ENCODE peak calls at places on chromosomes 12 and 14, in four cellular contexts. M is SK-N-SH, E is H1, P is K562. C is an unnamed sample.

GRCh38 chr14:56341766-56342418 is 223.7 kb downstream of the PELI2 start:
- DNase-seq in P (no peak), E (no peak), M (no peak), C (no peak)

GRCh38 chr12:25005376-25005775 is 56.5 kb upstream of the BCAT1 start:
- DNase-seq in M (no peak), E (no peak), P (no peak), C (no peak)

GRCh38 chr12:105330938-105331804 is 680 bp downstream of the C12orf75 start:
- DNase-seq in P (no peak), M (no peak), E (no peak), C (peak; percentile 25)

GRCh38 chr14:104471114-104471513 is 108.5 kb upstream of the C14orf180 start:
- DNase-seq in M (no peak), E (no peak), P (no peak), C (no peak)

GRCh38 chr14:71371711-71372396 is 464.6 kb downstream of the PCNX1 start:
- DNase-seq in E (no peak), P (peak; percentile 22), M (no peak), C (no peak)

GRCh38 chr14:52079239-52079956 is 10.5 kb upstream of the NID2 start:
- DNase-seq in E (no peak), P (no peak), M (no peak), C (no peak)

GRCh38 chr14:22848391-22849164 is 12.2 kb downstream of the MMP14 start:
- DNase-seq in E (no peak), P (no peak), M (peak; percentile 90), C (no peak)

GRCh38 chr12:72872488-72872887 is 600.3 kb downstream of the TRHDE start:
- DNase-seq in E (no peak), M (no peak), P (no peak), C (peak; percentile 11)

GRCh38 chr14:67393689-67394088 is 18.3 kb downstream of the PLEK2 start:
- DNase-seq in M (no peak), P (no peak), E (no peak), C (no peak)

GRCh38 chr14:54220122-54220691 is 176.6 kb upstream of the CDKN3 start:
- DNase-seq in E (no peak), P (no peak), M (peak; percentile 45), C (peak; percentile 42)

GRCh38 chr14:49114161-49114893 is 471.9 kb downstream of the RPS29 start:
- DNase-seq in E (no peak), M (no peak), P (no peak), C (no peak)

GRCh38 chr12:119669744-119670472 is 2.0 kb downstream of the PRKAB1 start:
- DNase-seq in M (no peak), E (no peak), P (no peak), C (no peak)

GRCh38 chr12:130715996-130716917 is at the start of gene RIMBP2:
- DNase-seq in E (no peak), M (peak; percentile 62), P (no peak), C (peak; percentile 55)

GRCh38 chr12:4849024-4849594 is 60.6 kb upstream of the KCNA1 start:
- DNase-seq in P (peak; percentile 22), M (peak; percentile 54), E (no peak), C (no peak)

GRCh38 chr14:94965551-94966339 is 191.6 kb downstream of the DICER1 start:
- DNase-seq in M (no peak), E (no peak), P (no peak), C (no peak)

GRCh38 chr14:74538411-74539391 is 45.1 kb downstream of the ISCA2 start:
- DNase-seq in M (no peak), E (no peak), P (no peak), C (no peak)

GRCh38 chr12:97203408-97203807 is 259.2 kb upstream of the RMST start:
- DNase-seq in P (no peak), M (no peak), E (no peak), C (no peak)

GRCh38 chr14:34275038-34275437 is 187.0 kb downstream of the SPTSSA start:
- DNase-seq in M (no peak), E (no peak), P (no peak), C (no peak)
- TF ChIP-seq TEAD4 in M (no peak), E (no peak), P (no peak), C (no peak)

GRCh38 chr14:64880382-64881121 is 845 bp upstream of the SPTB start:
- DNase-seq in P (peak; percentile 81), E (no peak), M (peak; percentile 89), C (peak; percentile 77)
- TF ChIP-seq TEAD4 in P (peak; percentile 45), E (no peak), M (no peak), C (no peak)

DNA sequence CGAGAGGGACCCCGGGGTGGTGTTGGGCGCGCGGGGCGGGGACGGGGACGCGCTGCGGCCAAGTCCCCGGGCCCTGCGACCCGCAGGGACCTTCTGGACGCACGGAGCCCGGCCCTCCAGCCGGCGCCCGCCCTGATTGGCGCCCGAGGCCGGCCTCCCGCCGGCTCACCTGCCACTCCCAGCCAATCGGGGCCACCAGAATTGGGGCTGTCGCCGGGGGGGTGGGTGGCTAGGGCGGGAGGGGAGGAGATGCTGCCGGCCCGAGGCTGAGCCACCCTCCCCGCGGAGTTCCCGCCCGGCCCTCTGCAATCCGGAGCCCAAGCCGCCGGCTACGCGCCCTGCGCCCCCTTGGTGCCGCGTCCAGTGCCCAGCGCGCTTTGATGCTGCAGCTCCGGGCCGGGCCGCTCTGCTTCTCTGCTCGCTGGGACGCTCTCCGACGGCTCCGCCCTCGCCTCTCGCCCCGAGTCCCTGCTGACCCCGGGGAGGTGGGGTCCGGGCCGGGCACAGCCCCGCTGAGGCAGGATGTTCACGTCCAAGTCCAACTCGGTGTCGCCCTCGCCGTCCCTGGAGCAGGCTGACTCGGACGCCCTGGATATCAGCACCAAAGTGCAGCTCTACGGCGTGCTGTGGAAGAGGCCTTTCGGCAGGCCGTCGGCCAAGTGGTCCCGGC is at the start of gene PLEKHD1:
- DNase-seq in P (peak; percentile 17), M (peak; percentile 87), E (peak; percentile 41), C (peak; percentile 79)
- TF ChIP-seq TEAD4 in P (no peak), M (no peak), E (no peak), C (no peak)

GRCh38 chr12:91432079-91432478 is 249.5 kb upstream of the DCN start:
- DNase-seq in P (no peak), M (no peak), E (no peak), C (no peak)
- TF ChIP-seq TEAD4 in P (no peak), M (no peak), E (no peak), C (no peak)

DNA sequence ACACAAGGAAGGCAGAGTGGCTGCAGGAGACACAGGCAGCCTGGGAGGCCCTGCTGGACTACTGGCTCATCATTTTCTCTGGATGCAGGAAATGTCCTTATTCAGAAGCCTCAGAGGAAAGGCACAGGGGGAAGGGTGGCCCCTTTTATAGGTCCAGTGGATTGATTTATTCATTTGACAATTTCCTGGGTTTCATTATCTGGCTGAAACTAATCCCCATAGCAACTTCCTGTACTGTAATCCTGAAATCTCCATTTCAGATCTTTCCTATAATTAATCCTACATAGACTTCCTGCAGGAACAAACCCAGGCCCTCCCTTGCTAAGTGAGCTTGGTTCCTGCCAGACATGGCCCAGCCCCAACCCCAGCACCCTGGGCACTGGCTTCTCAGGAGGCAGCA is 23.0 kb downstream of the KRT76 start:
- DNase-seq in M (no peak), P (no peak), E (no peak), C (no peak)
- TF ChIP-seq TEAD4 in M (no peak), P (no peak), E (no peak), C (no peak)

GRCh38 chr12:62335057-62335456 is 74.9 kb downstream of the USP15 start:
- DNase-seq in P (no peak), M (no peak), E (no peak), C (no peak)

GRCh38 chr12:62328296-62328921 is 68.2 kb downstream of the USP15 start:
- DNase-seq in P (no peak), E (no peak), M (peak; percentile 1), C (no peak)

GRCh38 chr12:62335801-62336200 is 75.6 kb downstream of the USP15 start:
- DNase-seq in P (no peak), E (no peak), M (no peak), C (no peak)

GRCh38 chr12:62331306-62331705 is 71.1 kb downstream of the USP15 start:
- DNase-seq in M (no peak), P (no peak), E (no peak), C (no peak)

GRCh38 chr12:62332598-62332997 is 72.4 kb downstream of the USP15 start:
- DNase-seq in P (no peak), M (no peak), E (no peak), C (no peak)
- TF ChIP-seq TEAD4 in P (no peak), M (no peak), E (no peak), C (no peak)